ENCODE peak calls at places on chromosomes 1 and 21, in eight cellular contexts. S, Z, X, O, K, W, P and Q are unnamed samples. For H3K27me3, the result is how much of the 10 kb centered on the place peaks cover.

GRCh38 chr1:213415686-213416380 is 364.8 kb downstream of the RPS6KC1 start:
- DNase-seq in S (no peak), Z (no peak), X (no peak), O (no peak), K (no peak), W (no peak), P (no peak), Q (no peak)

GRCh38 chr1:58727363-58727762 is 27.5 kb upstream of the MYSM1 start:
- DNase-seq in S (peak), Z (no peak), X (no peak), O (no peak), K (peak), W (no peak), P (no peak), Q (no peak)

GRCh38 chr1:236394905-236395779 is 1.1 kb downstream of the EDARADD start:
- DNase-seq in S (peak), Z (no peak), X (no peak), O (peak), K (peak), W (no peak), P (peak), Q (peak)

GRCh38 chr21:42649122-42650032 is 4.0 kb upstream of the PDE9A start:
- DNase-seq in S (no peak), Z (no peak), X (no peak), O (peak), K (no peak), W (no peak), P (no peak), Q (no peak)

GRCh38 chr1:76291737-76292136 is 217.2 kb downstream of the ST6GALNAC3 start:
- DNase-seq in S (no peak), Z (no peak), X (no peak), O (no peak), K (no peak), W (no peak), P (no peak), Q (no peak)

GRCh38 chr1:36763771-36764170 is 270.5 kb downstream of the GRIK3 start:
- DNase-seq in S (no peak), Z (no peak), X (no peak), O (no peak), K (no peak), W (no peak), P (no peak), Q (no peak)

GRCh38 chr1:110035236-110035752 is 870 bp downstream of the STRIP1 start:
- DNase-seq in S (no peak), Z (no peak), X (no peak), O (no peak), K (peak), W (no peak), P (no peak), Q (no peak)

GRCh38 chr1:43272161-43272560 is 2.4 kb downstream of the TMEM125 start:
- DNase-seq in S (no peak), Z (no peak), X (peak), O (no peak), K (no peak), W (no peak), P (no peak), Q (no peak)

GRCh38 chr1:67608661-67609571 is 76.1 kb upstream of the GADD45A start:
- DNase-seq in S (peak), Z (no peak), X (no peak), O (no peak), K (no peak), W (no peak), P (no peak), Q (no peak)

GRCh38 chr1:204190212-204191211 is 5.8 kb downstream of the KISS1 start:
- DNase-seq in S (peak), Z (peak), X (no peak), O (no peak), K (peak), W (no peak), P (peak), Q (no peak)

GRCh38 chr1:2789164-2789985 is 12.1 kb downstream of the TTC34 start:
- DNase-seq in S (no peak), Z (no peak), X (no peak), O (no peak), K (no peak), W (no peak), P (no peak), Q (peak)

GRCh38 chr1:56433056-56433577 is 146.2 kb downstream of the PLPP3 start:
- DNase-seq in S (no peak), Z (no peak), X (no peak), O (no peak), K (no peak), W (no peak), P (no peak), Q (no peak)

GRCh38 chr1:182699673-182700350 is 15.4 kb upstream of the RGS8 start:
- DNase-seq in S (no peak), Z (no peak), X (no peak), O (no peak), K (no peak), W (peak), P (no peak), Q (no peak)

GRCh38 chr1:245462161-245462560 is 307.4 kb downstream of the KIF26B start:
- DNase-seq in S (no peak), Z (no peak), X (no peak), O (no peak), K (no peak), W (no peak), P (no peak), Q (no peak)

GRCh38 chr1:208980590-208980989 is 602.9 kb upstream of the CAMK1G start:
- DNase-seq in S (peak), Z (no peak), X (no peak), O (no peak), K (peak), W (no peak), P (no peak), Q (no peak)

GRCh38 chr1:217718873-217719272 is 87.7 kb downstream of the SPATA17 start:
- DNase-seq in S (no peak), Z (no peak), X (no peak), O (no peak), K (no peak), W (no peak), P (no peak), Q (no peak)

GRCh38 chr1:169474302-169474701 is 11.4 kb downstream of the SLC19A2 start:
- DNase-seq in S (no peak), Z (no peak), X (no peak), O (no peak), K (no peak), W (no peak), P (no peak), Q (no peak)

GRCh38 chr1:59100975-59101374 is 195.9 kb upstream of the FGGY start:
- DNase-seq in S (no peak), Z (no peak), X (no peak), O (no peak), K (no peak), W (no peak), P (no peak), Q (no peak)

GRCh38 chr1:115976900-115977480 is 677 bp downstream of the SLC22A15 start:
- DNase-seq in S (peak), Z (no peak), X (no peak), O (peak), K (peak), W (no peak), P (no peak), Q (no peak)

GRCh38 chr1:23100074-23100748 is 68.4 kb downstream of the LUZP1 start:
- DNase-seq in S (peak), Z (peak), X (no peak), O (no peak), K (peak), W (no peak), P (peak), Q (no peak)

GRCh38 chr1:114015075-114015474 is 35.8 kb downstream of the OLFML3 start:
- DNase-seq in S (no peak), Z (no peak), X (no peak), O (no peak), K (peak), W (no peak), P (no peak), Q (no peak)

GRCh38 chr1:30879126-30879786 is 29.3 kb downstream of the SDC3 start:
- DNase-seq in S (no peak), Z (no peak), X (no peak), O (no peak), K (peak), W (no peak), P (no peak), Q (no peak)

GRCh38 chr1:30878016-30878415 is 30.5 kb downstream of the SDC3 start:
- DNase-seq in S (no peak), Z (no peak), X (no peak), O (no peak), K (no peak), W (no peak), P (no peak), Q (no peak)

GRCh38 chr1:30877205-30877912 is 31.2 kb downstream of the SDC3 start:
- DNase-seq in S (peak), Z (no peak), X (no peak), O (peak), K (peak), W (peak), P (no peak), Q (no peak)

GRCh38 chr1:30879940-30880339 is 28.6 kb downstream of the SDC3 start:
- DNase-seq in S (no peak), Z (no peak), X (no peak), O (no peak), K (peak), W (no peak), P (no peak), Q (no peak)

GRCh38 chr1:30878559-30878958 is 30.0 kb downstream of the SDC3 start:
- DNase-seq in S (no peak), Z (no peak), X (no peak), O (no peak), K (no peak), W (no peak), P (no peak), Q (no peak)
- H3K27me3 ChIP-seq in S (under half), Z (under half), X (under half), O (under half), K (under half), W (under half), P (under half), Q (under half)

GRCh38 chr1:155130272-155131006 is 2.8 kb downstream of the EFNA1 start:
- DNase-seq in S (no peak), Z (no peak), X (no peak), O (no peak), K (no peak), W (no peak), P (no peak), Q (no peak)

GRCh38 chr1:155128469-155128754 is 736 bp downstream of the EFNA1 start:
- DNase-seq in S (no peak), Z (no peak), X (no peak), O (no peak), K (peak), W (no peak), P (no peak), Q (no peak)

GRCh38 chr1:155127672-155128468 is at the start of gene EFNA1:
- DNase-seq in S (peak), Z (peak), X (peak), O (peak), K (peak), W (peak), P (peak), Q (peak)

GRCh38 chr1:155127105-155127671 is 488 bp upstream of the EFNA1 start:
- DNase-seq in S (peak), Z (no peak), X (peak), O (peak), K (peak), W (peak), P (no peak), Q (peak)

GRCh38 chr1:155128755-155129473 is 1.2 kb downstream of the EFNA1 start:
- DNase-seq in S (no peak), Z (peak), X (no peak), O (peak), K (peak), W (peak), P (peak), Q (peak)
- H3K27me3 ChIP-seq in S (half or more), Z (under half), X (under half), O (under half), K (under half), W (under half), P (under half), Q (under half)

DNA sequence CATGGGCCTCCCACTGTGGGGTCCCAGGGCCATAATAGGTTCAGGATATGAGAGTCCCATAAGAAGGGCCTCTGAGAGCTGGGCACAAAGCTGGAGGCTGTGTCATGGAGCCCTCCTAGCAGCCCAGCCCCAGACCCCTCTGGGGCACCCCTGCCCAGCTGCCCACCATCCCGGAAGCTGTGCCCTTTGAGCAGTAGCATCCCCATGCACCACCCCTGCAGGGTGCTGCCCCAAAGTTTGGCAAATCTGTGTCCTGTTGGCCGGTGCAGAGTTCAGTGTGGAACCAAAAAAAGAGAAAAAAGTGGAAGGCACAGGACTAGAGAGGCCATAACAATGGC is 17.6 kb downstream of the TNNT2 start:
- DNase-seq in S (no peak), Z (no peak), X (no peak), O (peak), K (no peak), W (no peak), P (no peak), Q (no peak)
- H3K27me3 ChIP-seq in S (under half), Z (under half), X (under half), O (under half), K (under half), W (under half), P (under half), Q (under half)

GRCh38 chr1:220529530-220529920 is 1.6 kb downstream of the MARK1 start:
- DNase-seq in S (no peak), Z (no peak), X (no peak), O (no peak), K (no peak), W (no peak), P (no peak), Q (no peak)
- H3K27me3 ChIP-seq in S (under half), Z (under half), X (under half), O (under half), K (under half), W (under half), P (under half), Q (under half)

DNA sequence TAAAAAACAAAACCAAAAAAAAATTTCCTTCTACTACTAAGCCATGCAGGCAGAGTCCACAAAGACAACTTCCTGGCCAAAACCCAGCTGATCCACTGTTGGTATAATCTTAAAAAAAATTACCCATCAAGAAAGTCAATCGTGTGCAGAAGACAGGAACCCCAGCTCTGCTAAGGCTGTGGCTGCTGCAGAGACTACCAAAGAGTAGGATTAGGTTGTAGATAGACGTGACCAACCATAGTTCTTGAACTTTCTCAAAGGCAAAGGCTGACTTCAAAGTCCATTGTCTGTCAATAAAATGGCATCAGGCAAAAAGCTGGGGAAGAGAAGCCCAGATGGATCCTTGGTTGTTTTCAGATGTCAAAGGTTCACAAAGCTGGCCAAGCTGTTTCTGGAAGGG is 3.4 kb downstream of the PSMB4 start:
- DNase-seq in S (no peak), Z (no peak), X (no peak), O (no peak), K (no peak), W (no peak), P (no peak), Q (no peak)
- H3K27me3 ChIP-seq in S (under half), Z (under half), X (under half), O (under half), K (under half), W (under half), P (under half), Q (under half)